ENCODE peak calls at places on chromosomes 7 and 10, in six cellular contexts. One of them, this sample, is unnamed.

GRCh38 chr10:50556238-50557120 is 67.3 kb downstream of the SGMS1 start:
- DNase-seq in kidney tubule cell: no peak
- DNase-seq in naive B cell: no peak
- DNase-seq in lower leg skin: no peak
- DNase-seq in GM12865: no peak
- DNase-seq in breast epithelium: no peak
- DNase-seq in this sample: no peak

GRCh38 chr10:20276127-20276979 is 460.1 kb downstream of the PLXDC2 start:
- DNase-seq in kidney tubule cell: peak
- DNase-seq in naive B cell: no peak
- DNase-seq in lower leg skin: no peak
- DNase-seq in GM12865: no peak
- DNase-seq in breast epithelium: peak
- DNase-seq in this sample: no peak

GRCh38 chr7:54333952-54334351 is 208.2 kb upstream of the VSTM2A start:
- DNase-seq in kidney tubule cell: no peak
- DNase-seq in naive B cell: no peak
- DNase-seq in lower leg skin: no peak
- DNase-seq in GM12865: no peak
- DNase-seq in breast epithelium: no peak
- DNase-seq in this sample: no peak

GRCh38 chr10:129887986-129888783 is 75.9 kb downstream of the EBF3 start:
- DNase-seq in kidney tubule cell: no peak
- DNase-seq in naive B cell: no peak
- DNase-seq in lower leg skin: no peak
- DNase-seq in GM12865: no peak
- DNase-seq in breast epithelium: no peak
- DNase-seq in this sample: no peak

GRCh38 chr7:113793171-113793570 is 125.6 kb downstream of the PPP1R3A start:
- DNase-seq in kidney tubule cell: no peak
- DNase-seq in naive B cell: no peak
- DNase-seq in lower leg skin: no peak
- DNase-seq in GM12865: no peak
- DNase-seq in breast epithelium: no peak
- DNase-seq in this sample: no peak

GRCh38 chr10:129369566-129369965 is 97.5 kb upstream of the MGMT start:
- DNase-seq in kidney tubule cell: no peak
- DNase-seq in naive B cell: no peak
- DNase-seq in lower leg skin: no peak
- DNase-seq in GM12865: no peak
- DNase-seq in breast epithelium: no peak
- DNase-seq in this sample: no peak

GRCh38 chr7:2154831-2155230 is 77.9 kb downstream of the MAD1L1 start:
- DNase-seq in kidney tubule cell: no peak
- DNase-seq in naive B cell: no peak
- DNase-seq in lower leg skin: no peak
- DNase-seq in GM12865: no peak
- DNase-seq in breast epithelium: no peak
- DNase-seq in this sample: no peak

GRCh38 chr7:111642373-111642772 is 80.1 kb upstream of the IMMP2L start:
- DNase-seq in kidney tubule cell: no peak
- DNase-seq in naive B cell: no peak
- DNase-seq in lower leg skin: no peak
- DNase-seq in GM12865: no peak
- DNase-seq in breast epithelium: no peak
- DNase-seq in this sample: no peak

GRCh38 chr10:13717936-13718772 is 131.4 kb downstream of the PRPF18 start:
- DNase-seq in kidney tubule cell: peak
- DNase-seq in naive B cell: no peak
- DNase-seq in lower leg skin: peak
- DNase-seq in GM12865: peak
- DNase-seq in breast epithelium: peak
- DNase-seq in this sample: peak

GRCh38 chr7:128937647-128938523 is at the start of gene IRF5:
- DNase-seq in kidney tubule cell: peak
- DNase-seq in naive B cell: peak
- DNase-seq in lower leg skin: no peak
- DNase-seq in GM12865: peak
- DNase-seq in breast epithelium: no peak
- DNase-seq in this sample: no peak

GRCh38 chr10:78489034-78489433 is 455.4 kb downstream of the RPS24 start:
- DNase-seq in kidney tubule cell: no peak
- DNase-seq in naive B cell: no peak
- DNase-seq in lower leg skin: no peak
- DNase-seq in GM12865: no peak
- DNase-seq in breast epithelium: no peak
- DNase-seq in this sample: no peak

GRCh38 chr7:134419085-134419484 is 39.8 kb downstream of the AKR1B1 start:
- DNase-seq in kidney tubule cell: no peak
- DNase-seq in naive B cell: no peak
- DNase-seq in lower leg skin: no peak
- DNase-seq in GM12865: no peak
- DNase-seq in breast epithelium: no peak
- DNase-seq in this sample: no peak

GRCh38 chr7:36154255-36155212 is 1.5 kb downstream of the EEPD1 start:
- DNase-seq in kidney tubule cell: no peak
- DNase-seq in naive B cell: no peak
- DNase-seq in lower leg skin: no peak
- DNase-seq in GM12865: no peak
- DNase-seq in breast epithelium: no peak
- DNase-seq in this sample: no peak

GRCh38 chr10:47326306-47326926 is 4.2 kb downstream of the GDF2 start:
- DNase-seq in kidney tubule cell: no peak
- DNase-seq in naive B cell: no peak
- DNase-seq in lower leg skin: no peak
- DNase-seq in GM12865: no peak
- DNase-seq in breast epithelium: no peak
- DNase-seq in this sample: no peak

GRCh38 chr7:140209866-140210609 is 33.3 kb upstream of the KDM7A start:
- DNase-seq in kidney tubule cell: no peak
- DNase-seq in naive B cell: peak
- DNase-seq in lower leg skin: no peak
- DNase-seq in GM12865: peak
- DNase-seq in breast epithelium: no peak
- DNase-seq in this sample: no peak

GRCh38 chr10:46273506-46274477 is 13.0 kb upstream of the ANTXRL start:
- DNase-seq in kidney tubule cell: no peak
- DNase-seq in naive B cell: no peak
- DNase-seq in lower leg skin: no peak
- DNase-seq in GM12865: no peak
- DNase-seq in breast epithelium: peak
- DNase-seq in this sample: no peak

GRCh38 chr10:86282664-86283465 is 83.7 kb downstream of the GRID1 start:
- DNase-seq in kidney tubule cell: no peak
- DNase-seq in naive B cell: no peak
- DNase-seq in lower leg skin: no peak
- DNase-seq in GM12865: no peak
- DNase-seq in breast epithelium: peak
- DNase-seq in this sample: no peak

This sample was measured in AG09309.